ENCODE peak calls at places on chromosomes 2 and 18, in seven cellular contexts. One of them, this sample, is unnamed.

GRCh38 chr2:172938713-172939375 is 136.8 kb upstream of the MAP3K20 start:
- DNase-seq in tibial artery: no peak
- DNase-seq in breast epithelium: no peak
- DNase-seq in mucosa of gallbladder: no peak
- DNase-seq in brain microvascular endothelial cell: no peak
- DNase-seq in nephron progenitor cell: no peak
- DNase-seq in T-helper 9 cell: no peak
- DNase-seq in this sample: no peak

GRCh38 chr2:67502346-67503065 is 105.4 kb downstream of the ETAA1 start:
- DNase-seq in tibial artery: no peak
- DNase-seq in breast epithelium: no peak
- DNase-seq in mucosa of gallbladder: no peak
- DNase-seq in brain microvascular endothelial cell: no peak
- DNase-seq in nephron progenitor cell: no peak
- DNase-seq in T-helper 9 cell: no peak
- DNase-seq in this sample: no peak

GRCh38 chr2:46855805-46856204 is 59.8 kb downstream of the MCFD2 start:
- DNase-seq in tibial artery: no peak
- DNase-seq in breast epithelium: no peak
- DNase-seq in mucosa of gallbladder: no peak
- DNase-seq in brain microvascular endothelial cell: no peak
- DNase-seq in nephron progenitor cell: no peak
- DNase-seq in T-helper 9 cell: no peak
- DNase-seq in this sample: no peak

GRCh38 chr2:8416836-8417832 is 264.7 kb upstream of the ID2 start:
- DNase-seq in tibial artery: no peak
- DNase-seq in breast epithelium: no peak
- DNase-seq in mucosa of gallbladder: no peak
- DNase-seq in brain microvascular endothelial cell: no peak
- DNase-seq in nephron progenitor cell: no peak
- DNase-seq in T-helper 9 cell: no peak
- DNase-seq in this sample: no peak

GRCh38 chr2:6940820-6941219 is 23.6 kb downstream of the RNF144A start:
- DNase-seq in tibial artery: no peak
- DNase-seq in breast epithelium: no peak
- DNase-seq in mucosa of gallbladder: no peak
- DNase-seq in brain microvascular endothelial cell: no peak
- DNase-seq in nephron progenitor cell: no peak
- DNase-seq in T-helper 9 cell: no peak
- DNase-seq in this sample: no peak

GRCh38 chr2:197191948-197192338 is 118.6 kb downstream of the ANKRD44 start:
- DNase-seq in tibial artery: no peak
- DNase-seq in breast epithelium: no peak
- DNase-seq in mucosa of gallbladder: no peak
- DNase-seq in brain microvascular endothelial cell: no peak
- DNase-seq in nephron progenitor cell: no peak
- DNase-seq in T-helper 9 cell: peak
- DNase-seq in this sample: no peak

GRCh38 chr18:58863539-58864145 is 1.0 kb upstream of the ZNF532 start:
- DNase-seq in tibial artery: peak
- DNase-seq in breast epithelium: no peak
- DNase-seq in mucosa of gallbladder: no peak
- DNase-seq in brain microvascular endothelial cell: no peak
- DNase-seq in nephron progenitor cell: peak
- DNase-seq in T-helper 9 cell: peak
- DNase-seq in this sample: no peak

GRCh38 chr2:42905341-42906114 is 113.1 kb upstream of the HAAO start:
- DNase-seq in tibial artery: no peak
- DNase-seq in breast epithelium: peak
- DNase-seq in mucosa of gallbladder: no peak
- DNase-seq in brain microvascular endothelial cell: no peak
- DNase-seq in nephron progenitor cell: no peak
- DNase-seq in T-helper 9 cell: no peak
- DNase-seq in this sample: peak

GRCh38 chr2:69601179-69601612 is 42.3 kb downstream of the AAK1 start:
- DNase-seq in tibial artery: no peak
- DNase-seq in breast epithelium: no peak
- DNase-seq in mucosa of gallbladder: no peak
- DNase-seq in brain microvascular endothelial cell: peak
- DNase-seq in nephron progenitor cell: no peak
- DNase-seq in T-helper 9 cell: no peak
- DNase-seq in this sample: no peak

GRCh38 chr2:130864830-130865229 is 28.1 kb downstream of the ARHGEF4 start:
- DNase-seq in tibial artery: no peak
- DNase-seq in breast epithelium: no peak
- DNase-seq in mucosa of gallbladder: peak
- DNase-seq in brain microvascular endothelial cell: peak
- DNase-seq in nephron progenitor cell: no peak
- DNase-seq in T-helper 9 cell: no peak
- DNase-seq in this sample: no peak

GRCh38 chr2:64145119-64145518 is 899 bp upstream of the PELI1 start:
- DNase-seq in tibial artery: no peak
- DNase-seq in breast epithelium: no peak
- DNase-seq in mucosa of gallbladder: no peak
- DNase-seq in brain microvascular endothelial cell: no peak
- DNase-seq in nephron progenitor cell: no peak
- DNase-seq in T-helper 9 cell: no peak
- DNase-seq in this sample: no peak

GRCh38 chr2:150567771-150568278 is 80.4 kb upstream of the RND3 start:
- DNase-seq in tibial artery: no peak
- DNase-seq in breast epithelium: no peak
- DNase-seq in mucosa of gallbladder: no peak
- DNase-seq in brain microvascular endothelial cell: no peak
- DNase-seq in nephron progenitor cell: no peak
- DNase-seq in T-helper 9 cell: no peak
- DNase-seq in this sample: no peak

GRCh38 chr2:128642801-128643200 is 324.1 kb upstream of the HS6ST1 start:
- DNase-seq in tibial artery: no peak
- DNase-seq in breast epithelium: no peak
- DNase-seq in mucosa of gallbladder: no peak
- DNase-seq in brain microvascular endothelial cell: no peak
- DNase-seq in nephron progenitor cell: no peak
- DNase-seq in T-helper 9 cell: no peak
- DNase-seq in this sample: peak

GRCh38 chr2:28411166-28411755 is 18.6 kb downstream of the FOSL2 start:
- DNase-seq in tibial artery: no peak
- DNase-seq in breast epithelium: no peak
- DNase-seq in mucosa of gallbladder: no peak
- DNase-seq in brain microvascular endothelial cell: no peak
- DNase-seq in nephron progenitor cell: no peak
- DNase-seq in T-helper 9 cell: no peak
- DNase-seq in this sample: no peak

GRCh38 chr2:64562148-64562784 is 38.1 kb downstream of the AFTPH start:
- DNase-seq in tibial artery: no peak
- DNase-seq in breast epithelium: no peak
- DNase-seq in mucosa of gallbladder: no peak
- DNase-seq in brain microvascular endothelial cell: no peak
- DNase-seq in nephron progenitor cell: no peak
- DNase-seq in T-helper 9 cell: no peak
- DNase-seq in this sample: no peak

GRCh38 chr2:19158899-19159298 is 199.5 kb downstream of the OSR1 start:
- DNase-seq in tibial artery: no peak
- DNase-seq in breast epithelium: no peak
- DNase-seq in mucosa of gallbladder: no peak
- DNase-seq in brain microvascular endothelial cell: no peak
- DNase-seq in nephron progenitor cell: no peak
- DNase-seq in T-helper 9 cell: no peak
- DNase-seq in this sample: no peak

GRCh38 chr2:95073856-95074662 is 47.5 kb downstream of the MRPS5 start:
- DNase-seq in tibial artery: no peak
- DNase-seq in breast epithelium: no peak
- DNase-seq in mucosa of gallbladder: no peak
- DNase-seq in brain microvascular endothelial cell: no peak
- DNase-seq in nephron progenitor cell: no peak
- DNase-seq in T-helper 9 cell: no peak
- DNase-seq in this sample: no peak

GRCh38 chr2:54384301-54385035 is 71.7 kb upstream of the SPTBN1 start:
- DNase-seq in tibial artery: no peak
- DNase-seq in breast epithelium: peak
- DNase-seq in mucosa of gallbladder: no peak
- DNase-seq in brain microvascular endothelial cell: no peak
- DNase-seq in nephron progenitor cell: no peak
- DNase-seq in T-helper 9 cell: no peak
- DNase-seq in this sample: no peak

GRCh38 chr2:110105608-110106467 is 9.8 kb downstream of the MALL start:
- DNase-seq in tibial artery: no peak
- DNase-seq in breast epithelium: no peak
- DNase-seq in mucosa of gallbladder: no peak
- DNase-seq in brain microvascular endothelial cell: no peak
- DNase-seq in nephron progenitor cell: no peak
- DNase-seq in T-helper 9 cell: no peak
- DNase-seq in this sample: no peak

GRCh38 chr2:133633851-133634250 is 65.6 kb upstream of the NCKAP5 start:
- DNase-seq in tibial artery: no peak
- DNase-seq in breast epithelium: no peak
- DNase-seq in mucosa of gallbladder: no peak
- DNase-seq in brain microvascular endothelial cell: peak
- DNase-seq in nephron progenitor cell: no peak
- DNase-seq in T-helper 9 cell: no peak
- DNase-seq in this sample: no peak

GRCh38 chr18:68608861-68609465 is 105.9 kb downstream of the TMX3 start:
- DNase-seq in tibial artery: no peak
- DNase-seq in breast epithelium: no peak
- DNase-seq in mucosa of gallbladder: no peak
- DNase-seq in brain microvascular endothelial cell: no peak
- DNase-seq in nephron progenitor cell: no peak
- DNase-seq in T-helper 9 cell: no peak
- DNase-seq in this sample: no peak

GRCh38 chr2:175585531-175585930 is 404.0 kb upstream of the ATP5MC3 start:
- DNase-seq in tibial artery: no peak
- DNase-seq in breast epithelium: no peak
- DNase-seq in mucosa of gallbladder: no peak
- DNase-seq in brain microvascular endothelial cell: no peak
- DNase-seq in nephron progenitor cell: no peak
- DNase-seq in T-helper 9 cell: no peak
- DNase-seq in this sample: no peak

GRCh38 chr2:149019768-149020167 is 18.7 kb upstream of the LYPD6B start:
- DNase-seq in tibial artery: no peak
- DNase-seq in breast epithelium: no peak
- DNase-seq in mucosa of gallbladder: no peak
- DNase-seq in brain microvascular endothelial cell: no peak
- DNase-seq in nephron progenitor cell: no peak
- DNase-seq in T-helper 9 cell: no peak
- DNase-seq in this sample: no peak

GRCh38 chr2:126889501-126890135 is 9.1 kb upstream of the TEX51 start:
- DNase-seq in tibial artery: no peak
- DNase-seq in breast epithelium: no peak
- DNase-seq in mucosa of gallbladder: no peak
- DNase-seq in brain microvascular endothelial cell: no peak
- DNase-seq in nephron progenitor cell: no peak
- DNase-seq in T-helper 9 cell: no peak
- DNase-seq in this sample: peak

GRCh38 chr18:36592282-36592681 is 236.5 kb downstream of the TPGS2 start:
- DNase-seq in tibial artery: no peak
- DNase-seq in breast epithelium: no peak
- DNase-seq in mucosa of gallbladder: no peak
- DNase-seq in brain microvascular endothelial cell: no peak
- DNase-seq in nephron progenitor cell: no peak
- DNase-seq in T-helper 9 cell: no peak
- DNase-seq in this sample: peak

GRCh38 chr2:71935291-71935848 is 212.3 kb downstream of the CYP26B1 start:
- DNase-seq in tibial artery: peak
- DNase-seq in breast epithelium: no peak
- DNase-seq in mucosa of gallbladder: no peak
- DNase-seq in brain microvascular endothelial cell: peak
- DNase-seq in nephron progenitor cell: no peak
- DNase-seq in T-helper 9 cell: no peak
- DNase-seq in this sample: peak

GRCh38 chr2:104976603-104977120 is 61.2 kb upstream of the MRPS9 start:
- DNase-seq in tibial artery: no peak
- DNase-seq in breast epithelium: no peak
- DNase-seq in mucosa of gallbladder: no peak
- DNase-seq in brain microvascular endothelial cell: no peak
- DNase-seq in nephron progenitor cell: no peak
- DNase-seq in T-helper 9 cell: no peak
- DNase-seq in this sample: no peak

GRCh38 chr2:240000671-240001070 is 24.5 kb downstream of the NDUFA10 start:
- DNase-seq in tibial artery: no peak
- DNase-seq in breast epithelium: no peak
- DNase-seq in mucosa of gallbladder: no peak
- DNase-seq in brain microvascular endothelial cell: no peak
- DNase-seq in nephron progenitor cell: no peak
- DNase-seq in T-helper 9 cell: no peak
- DNase-seq in this sample: no peak

GRCh38 chr2:196242131-196242620 is 70.8 kb upstream of the STK17B start:
- DNase-seq in tibial artery: peak
- DNase-seq in breast epithelium: no peak
- DNase-seq in mucosa of gallbladder: no peak
- DNase-seq in brain microvascular endothelial cell: no peak
- DNase-seq in nephron progenitor cell: no peak
- DNase-seq in T-helper 9 cell: no peak
- DNase-seq in this sample: no peak

GRCh38 chr18:46917808-46918600 is 602 bp downstream of the KATNAL2 start:
- DNase-seq in tibial artery: peak
- DNase-seq in breast epithelium: no peak
- DNase-seq in mucosa of gallbladder: peak
- DNase-seq in brain microvascular endothelial cell: peak
- DNase-seq in nephron progenitor cell: peak
- DNase-seq in T-helper 9 cell: no peak
- DNase-seq in this sample: no peak

GRCh38 chr2:211371465-211371864 is 815.1 kb downstream of the CPS1 start:
- DNase-seq in tibial artery: no peak
- DNase-seq in breast epithelium: no peak
- DNase-seq in mucosa of gallbladder: no peak
- DNase-seq in brain microvascular endothelial cell: no peak
- DNase-seq in nephron progenitor cell: no peak
- DNase-seq in T-helper 9 cell: no peak
- DNase-seq in this sample: no peak

GRCh38 chr2:178478102-178478441 is 328 bp downstream of the FKBP7 start:
- DNase-seq in tibial artery: no peak
- DNase-seq in breast epithelium: no peak
- DNase-seq in mucosa of gallbladder: no peak
- DNase-seq in brain microvascular endothelial cell: no peak
- DNase-seq in nephron progenitor cell: peak
- DNase-seq in T-helper 9 cell: no peak
- DNase-seq in this sample: no peak